ENCODE peak calls at places on chromosomes 2 and 18, in five cellular contexts. U, Z, T, I and C are unnamed samples. For H3K4me1, the result is how much of the 10 kb centered on the place peaks cover.

GRCh38 chr18:2410688-2411087 is 160.6 kb downstream of the METTL4 start:
- DNase-seq in U (no peak), I (no peak), Z (no peak), T (no peak), C (no peak)

GRCh38 chr2:25794544-25795276 is 83.6 kb downstream of the ASXL2 start:
- DNase-seq in I (no peak), Z (no peak), U (no peak), T (no peak), C (no peak)

GRCh38 chr2:22494156-22494555 is 890.8 kb upstream of the KLHL29 start:
- DNase-seq in Z (no peak), U (no peak), T (no peak), I (no peak), C (no peak)

GRCh38 chr2:217412721-217413120 is 552.9 kb upstream of the TNP1 start:
- DNase-seq in Z (peak), T (no peak), U (peak), I (no peak), C (no peak)

GRCh38 chr2:32558492-32558891 is 69.4 kb upstream of the TTC27 start:
- DNase-seq in T (no peak), Z (no peak), I (no peak), U (no peak), C (no peak)

GRCh38 chr18:5478261-5478660 is 65.5 kb downstream of the EPB41L3 start:
- DNase-seq in Z (no peak), I (no peak), U (no peak), T (no peak), C (no peak)

GRCh38 chr2:240367721-240368120 is 67.7 kb upstream of the GPC1 start:
- DNase-seq in U (peak), Z (no peak), I (no peak), T (no peak), C (peak)

GRCh38 chr2:233565685-233566140 is 869 bp downstream of the USP40 start:
- DNase-seq in I (no peak), Z (no peak), U (no peak), T (no peak), C (no peak)

GRCh38 chr2:86679036-86679435 is 41.1 kb upstream of the RMND5A start:
- DNase-seq in U (no peak), Z (no peak), T (no peak), I (no peak), C (no peak)

GRCh38 chr2:85796549-85797262 is 42.9 kb downstream of the ATOH8 start:
- DNase-seq in T (no peak), U (peak), I (peak), Z (peak), C (peak)

GRCh38 chr2:70965506-70965905 is 12.9 kb upstream of the ANKRD53 start:
- DNase-seq in Z (peak), U (no peak), I (no peak), T (no peak), C (no peak)

GRCh38 chr2:10844083-10844482 is 31.5 kb upstream of the PDIA6 start:
- DNase-seq in I (peak), Z (peak), T (peak), U (peak), C (peak)

GRCh38 chr2:71724793-71725192 is 271.4 kb downstream of the DYSF start:
- DNase-seq in U (no peak), Z (no peak), I (no peak), T (no peak), C (no peak)

GRCh38 chr18:51513525-51513924 is 316.0 kb upstream of the MEX3C start:
- DNase-seq in U (no peak), Z (no peak), T (no peak), I (no peak), C (no peak)

GRCh38 chr2:216758431-216759155 is 63.2 kb upstream of the IGFBP5 start:
- DNase-seq in U (no peak), Z (no peak), I (no peak), T (no peak), C (no peak)

GRCh38 chr2:150733219-150733618 is 245.8 kb upstream of the RND3 start:
- DNase-seq in U (no peak), Z (no peak), I (no peak), T (no peak), C (no peak)

GRCh38 chr2:167293172-167293781 is 405.0 kb downstream of the XIRP2 start:
- DNase-seq in I (peak), Z (no peak), U (peak), T (no peak), C (peak)

GRCh38 chr18:64115906-64116305 is 33.0 kb downstream of the LINC00305 start:
- DNase-seq in U (no peak), I (no peak), T (no peak), Z (no peak), C (no peak)

GRCh38 chr18:48607049-48607984 is 68.5 kb downstream of the CTIF start:
- DNase-seq in T (peak), U (peak), Z (no peak), I (no peak), C (peak)

GRCh38 chr18:10681581-10682367 is 155.9 kb downstream of the NAPG start:
- DNase-seq in U (no peak), T (no peak), Z (no peak), I (no peak), C (no peak)

GRCh38 chr2:68537872-68538271 is 70.5 kb downstream of the APLF start:
- DNase-seq in U (no peak), T (no peak), I (no peak), Z (no peak), C (no peak)

GRCh38 chr18:67456691-67457090 is 59.8 kb downstream of the DSEL start:
- DNase-seq in T (no peak), Z (no peak), U (no peak), I (no peak), C (no peak)

DNA sequence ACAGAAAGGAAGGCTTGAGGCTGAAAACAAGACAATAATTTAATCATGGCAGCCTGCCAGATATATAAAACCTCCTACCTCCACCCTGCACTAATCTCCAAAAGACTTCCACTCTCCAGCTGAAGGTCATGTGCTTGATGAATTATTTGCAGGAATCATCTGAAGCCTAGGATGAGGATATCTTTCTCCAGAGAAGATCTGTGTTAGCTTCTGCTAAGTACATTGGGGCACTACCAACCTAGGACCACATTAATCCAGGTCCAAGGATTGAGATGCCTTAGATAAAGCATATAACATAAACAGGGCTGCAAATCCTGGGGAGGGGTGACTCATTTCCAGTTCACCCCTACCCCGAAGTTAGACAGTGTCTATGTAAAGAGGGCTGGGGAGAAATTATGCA is 80.5 kb upstream of the FRZB start:
- DNase-seq in U (no peak), I (no peak), T (no peak), Z (no peak), C (no peak)
- H3K4me1 ChIP-seq in U (under half), I (under half), T (under half), Z (under half), C (under half)

DNA sequence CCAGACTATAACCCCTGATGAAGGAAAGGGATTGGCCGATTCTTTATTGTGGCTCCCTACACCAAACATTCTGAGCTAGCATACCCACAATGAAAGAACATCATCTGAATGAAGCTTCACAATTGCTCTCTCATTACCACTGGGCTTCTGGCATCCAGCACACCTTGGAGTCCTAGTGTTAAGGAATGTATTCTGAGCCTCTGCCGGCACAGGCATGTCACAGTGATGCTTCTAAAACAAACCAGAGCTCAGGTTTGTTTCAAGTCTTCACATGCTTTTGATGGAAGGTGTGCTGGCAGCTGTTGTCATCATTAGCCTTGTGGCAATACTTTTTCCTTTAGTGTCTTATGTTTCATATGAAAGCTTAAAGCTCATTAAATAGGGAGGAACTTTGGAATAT is 76.3 kb upstream of the RBBP8 start:
- DNase-seq in U (no peak), I (no peak), Z (no peak), T (no peak), C (no peak)
- TF ChIP-seq CTCF in U (no peak), I (no peak), Z (no peak), T (no peak), C (no peak)

GRCh38 chr2:9291331-9291730 is 84.7 kb downstream of the ASAP2 start:
- DNase-seq in I (no peak), U (no peak), Z (no peak), T (no peak), C (no peak)
- H3K4me1 ChIP-seq in I (under half), U (under half), Z (under half), T (under half), C (under half)

DNA sequence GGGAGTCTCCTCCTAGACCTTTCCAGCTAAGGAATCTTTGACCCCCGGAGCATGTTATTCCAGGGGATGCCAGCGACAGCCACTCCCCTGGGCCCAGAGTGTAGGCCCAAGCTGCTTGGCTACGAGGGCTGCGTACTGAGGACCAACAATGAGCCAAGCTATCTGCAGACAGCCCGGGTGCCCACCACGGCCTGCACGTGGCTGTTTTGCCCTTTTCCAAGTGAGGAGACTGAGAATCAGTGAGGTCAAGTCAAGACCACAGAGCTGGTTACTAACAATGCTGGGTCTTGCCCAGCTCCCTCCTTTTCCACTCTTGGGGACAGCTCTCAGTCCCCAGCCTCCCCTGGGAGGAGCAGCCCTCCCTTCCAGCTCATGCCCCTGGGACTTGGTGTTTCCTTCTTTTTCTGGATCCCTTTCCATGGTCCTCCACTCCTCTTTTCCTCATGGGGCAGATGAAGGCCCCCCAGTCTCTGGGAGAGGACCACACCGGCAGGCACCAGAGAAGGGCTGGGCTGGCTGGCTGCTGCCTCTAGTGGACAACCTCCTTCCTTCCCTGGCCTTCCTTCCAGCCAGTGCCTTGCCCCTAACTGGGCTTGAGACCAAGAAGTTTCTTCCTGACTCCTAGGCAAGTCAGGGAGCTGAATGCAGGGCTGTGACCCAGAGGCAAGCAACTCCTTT is 550 bp upstream of the MALL start:
- DNase-seq in Z (peak), U (peak), T (no peak), I (peak), C (no peak)
- TF ChIP-seq CTCF in Z (peak), U (peak), T (peak), I (peak), C (peak)

GRCh38 chr18:22691988-22692710 is 241.0 kb upstream of the RBBP8 start:
- DNase-seq in I (no peak), U (no peak), T (no peak), Z (no peak), C (no peak)
- H3K4me1 ChIP-seq in I (under half), U (under half), T (under half), Z (under half), C (under half)

GRCh38 chr2:128528133-128528532 is 209.5 kb upstream of the HS6ST1 start:
- DNase-seq in T (no peak), U (no peak), Z (no peak), I (no peak), C (no peak)

GRCh38 chr2:128533101-128533500 is 214.4 kb upstream of the HS6ST1 start:
- DNase-seq in U (no peak), I (no peak), Z (no peak), T (no peak), C (no peak)

GRCh38 chr2:128534688-128535392 is 216.2 kb upstream of the HS6ST1 start:
- DNase-seq in U (no peak), I (no peak), T (no peak), Z (no peak), C (no peak)

GRCh38 chr2:128530025-128530573 is 211.4 kb upstream of the HS6ST1 start:
- DNase-seq in I (no peak), T (no peak), U (no peak), Z (no peak), C (no peak)

DNA sequence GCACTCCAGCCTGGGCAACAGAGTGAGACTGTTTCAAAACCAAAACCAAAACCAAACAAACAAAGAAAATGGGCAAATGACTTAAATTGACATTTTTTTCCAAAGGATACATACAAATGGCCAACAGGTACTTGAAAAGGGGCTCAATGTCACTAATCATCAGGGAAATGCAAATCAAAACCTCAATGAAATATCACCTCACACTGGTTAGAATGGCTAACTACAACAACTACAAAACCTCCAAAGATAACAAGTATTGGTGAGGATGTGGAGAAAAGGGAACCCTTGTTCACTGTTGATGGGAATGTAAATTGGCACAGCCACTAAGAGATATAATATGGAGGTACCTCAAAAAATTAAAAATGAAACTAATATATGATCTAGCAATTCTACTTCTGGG is 213.2 kb upstream of the HS6ST1 start:
- DNase-seq in U (no peak), I (no peak), Z (no peak), T (no peak), C (no peak)
- TF ChIP-seq CTCF in U (no peak), I (peak), Z (peak), T (no peak), C (no peak)

GRCh38 chr2:128503358-128504241 is 184.9 kb upstream of the HS6ST1 start:
- DNase-seq in I (peak), T (no peak), U (peak), Z (peak), C (no peak)
- H3K4me1 ChIP-seq in I (under half), T (under half), U (under half), Z (under half), C (under half)

GRCh38 chr2:46333912-46334311 is 36.7 kb downstream of the EPAS1 start:
- DNase-seq in I (no peak), U (no peak), T (no peak), Z (peak), C (no peak)
- TF ChIP-seq CTCF in I (peak), U (peak), T (peak), Z (peak), C (no peak)

DNA sequence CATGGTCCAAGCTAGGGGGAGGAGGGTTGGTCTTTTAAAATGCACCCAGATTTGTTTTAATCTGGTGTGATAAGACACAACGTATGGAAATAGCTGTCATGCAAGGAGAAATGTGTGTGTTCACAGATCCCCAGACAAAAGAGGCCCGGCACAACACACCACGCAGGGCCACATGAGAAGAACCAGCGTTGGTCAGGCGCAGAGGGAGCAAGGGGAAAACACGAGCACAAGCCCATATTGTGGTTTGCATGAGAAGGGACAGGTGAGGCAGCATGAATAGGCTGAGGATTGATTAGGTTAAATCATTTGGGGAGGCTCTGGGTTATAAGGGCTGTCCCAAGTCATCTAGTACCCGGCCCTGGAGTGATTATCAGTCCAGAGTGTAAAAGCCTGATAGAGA is 272.5 kb upstream of the NCKAP5 start:
- DNase-seq in Z (no peak), I (no peak), U (no peak), T (no peak), C (no peak)
- H3K4me1 ChIP-seq in Z (under half), I (under half), U (under half), T (under half), C (under half)

GRCh38 chr2:132654968-132655367 is 15.0 kb downstream of the LYPD1 start:
- DNase-seq in I (no peak), Z (no peak), T (no peak), U (no peak), C (no peak)

GRCh38 chr2:132656213-132656612 is 13.8 kb downstream of the LYPD1 start:
- DNase-seq in U (no peak), T (no peak), I (no peak), Z (no peak), C (no peak)

GRCh38 chr2:132646805-132647115 is 23.2 kb downstream of the LYPD1 start:
- DNase-seq in T (no peak), Z (no peak), I (no peak), U (no peak), C (no peak)

GRCh38 chr2:132652501-132652900 is 17.5 kb downstream of the LYPD1 start:
- DNase-seq in U (no peak), I (no peak), Z (no peak), T (no peak), C (no peak)

DNA sequence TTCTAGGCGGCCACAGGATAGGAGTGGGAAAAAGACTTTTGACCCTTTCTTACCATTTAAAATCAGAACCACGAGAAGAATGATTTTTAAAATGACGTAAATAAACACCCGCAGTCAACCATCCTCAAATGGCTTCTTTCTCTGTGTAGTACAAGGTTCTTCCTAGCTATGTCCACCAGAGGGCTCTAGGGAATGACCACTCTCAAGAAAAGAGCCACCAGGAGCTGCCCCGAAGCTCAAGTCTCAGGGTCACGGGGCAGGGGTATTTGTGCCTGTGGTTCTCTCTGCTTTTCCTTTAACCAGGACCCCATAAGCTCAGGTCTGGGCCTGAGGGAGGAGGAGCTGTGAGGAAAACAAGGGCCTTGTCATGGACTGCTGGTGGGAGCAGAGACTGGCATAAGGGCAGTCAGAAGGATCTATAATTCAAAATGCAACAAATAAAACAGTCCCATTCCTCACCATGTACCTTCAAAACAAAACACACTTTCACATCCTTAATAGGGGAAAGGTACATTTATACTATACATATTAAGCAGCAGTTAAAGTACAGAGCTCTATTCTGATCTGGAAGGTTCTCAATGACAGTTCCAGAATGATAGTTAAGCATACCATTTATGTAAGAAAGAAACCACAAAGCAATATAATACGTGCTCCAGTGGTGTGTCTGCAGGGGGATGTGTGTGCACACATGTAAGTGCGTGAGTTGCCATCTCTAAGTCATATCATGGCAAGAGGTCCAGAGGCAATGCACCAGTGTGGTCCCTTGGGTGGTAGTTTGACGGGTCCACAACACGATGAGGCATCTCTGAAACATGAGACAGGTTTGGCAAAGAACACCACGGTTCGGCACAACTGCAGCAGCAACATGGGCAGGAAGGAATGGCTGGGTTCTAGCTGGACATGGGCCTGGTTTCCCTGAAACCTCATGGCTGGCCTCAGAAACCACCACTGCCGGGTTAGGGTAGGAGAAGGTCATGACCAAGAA is 18.6 kb downstream of the LYPD1 start:
- DNase-seq in I (no peak), Z (no peak), T (no peak), U (no peak), C (no peak)
- TF ChIP-seq CTCF in I (peak), Z (no peak), T (no peak), U (no peak), C (no peak)